ENCODE peak calls at places on chromosomes 3 and 15, in nine cellular contexts. P is NCI-H69; C is NCI-H1436; I is non-pigmented ciliary epithelial cell; S is GM03348; D is stimulated activated naive B cell treated with anti-CD40 and anti-IgM and Interleukin-4, amounts not matched to agents 10 μg/mL and 1 μg/mL and 100 μg/mL, for 72 hours; V is stimulated activated CD4-positive, alpha-beta T cell treated with anti-CD3 and anti-CD28 coated beads, Interleukin-4, amount 100 ng/mL, for 48 hours; A is NCI-H1092; T is activated CD4-positive, alpha-beta T cell treated with anti-CD3 and anti-CD28 coated beads, Interleukin-2, amount 50 U/mL, for 1 hour. Y is an unnamed sample.

GRCh38 chr3:146953523-146954125 is 348.5 kb upstream of the PLSCR5 start:
- DNase-seq in T (no peak), D (no peak), S (peak; percentile 6), C (no peak), I (no peak), P (no peak), V (no peak), A (no peak), Y (no peak)

GRCh38 chr3:105473521-105474223 is 107.0 kb downstream of the ALCAM start:
- DNase-seq in D (no peak), C (no peak), A (no peak), I (peak; percentile 94), V (no peak), T (no peak), P (peak; percentile 85), S (peak; percentile 70), Y (peak; percentile 29)

GRCh38 chr3:13411186-13411860 is 8.8 kb downstream of the NUP210 start:
- DNase-seq in C (no peak), P (peak; percentile 1), V (no peak), T (no peak), S (no peak), I (no peak), A (no peak), D (no peak), Y (peak; percentile 68)

GRCh38 chr3:138426211-138426610 is 8.2 kb upstream of the ESYT3 start:
- DNase-seq in S (no peak), A (no peak), V (no peak), C (no peak), P (no peak), I (no peak), T (no peak), D (no peak), Y (peak; percentile 41)

GRCh38 chr15:60695713-60696522 is 217.0 kb upstream of the ICE2 start:
- DNase-seq in I (no peak), C (no peak), P (no peak), V (peak; percentile 69), A (no peak), S (no peak), T (peak; percentile 54), D (peak; percentile 2), Y (no peak)

GRCh38 chr15:88649286-88649733 is 10.5 kb downstream of the ISG20 start:
- DNase-seq in D (peak; percentile 82), S (peak; percentile 52), V (peak; percentile 65), T (peak; percentile 60), I (peak; percentile 47), A (no peak), C (no peak), P (peak; percentile 39), Y (peak; percentile 16)

GRCh38 chr15:75648156-75649000 is 666 bp downstream of the SNX33 start:
- DNase-seq in V (no peak), A (no peak), D (no peak), C (no peak), I (no peak), P (peak; percentile 28), T (no peak), S (peak; percentile 66), Y (peak; percentile 60)

GRCh38 chr3:13876451-13876850 is 3.4 kb downstream of the WNT7A start:
- DNase-seq in P (no peak), D (no peak), A (no peak), V (no peak), I (no peak), C (no peak), T (no peak), S (no peak), Y (no peak)

GRCh38 chr3:108780235-108780634 is 23.0 kb upstream of the RETNLB start:
- DNase-seq in V (peak; percentile 2), T (peak; percentile 7), S (no peak), I (no peak), A (no peak), C (no peak), D (no peak), P (no peak), Y (no peak)

GRCh38 chr3:110598847-110599490 is 472.6 kb upstream of the NECTIN3 start:
- DNase-seq in D (no peak), A (no peak), I (no peak), C (no peak), S (peak; percentile 31), V (no peak), P (no peak), T (no peak), Y (no peak)

GRCh38 chr3:162770556-162770955 is 1273.9 kb downstream of the OTOL1 start:
- DNase-seq in T (no peak), V (no peak), P (no peak), C (no peak), A (no peak), S (no peak), I (no peak), D (no peak), Y (no peak)

GRCh38 chr3:122786067-122786466 is 7.6 kb downstream of the HSPBAP1 start:
- DNase-seq in S (peak; percentile 75), A (no peak), P (no peak), I (no peak), C (no peak), V (no peak), T (no peak), D (no peak), Y (no peak)

GRCh38 chr3:42013652-42014442 is 51.9 kb upstream of the ULK4 start:
- DNase-seq in T (peak; percentile 12), I (no peak), V (peak; percentile 24), P (peak; percentile 56), C (no peak), S (peak; percentile 33), A (no peak), D (no peak), Y (peak; percentile 33)

GRCh38 chr15:69782809-69783208 is 314.9 kb downstream of the TLE3 start:
- DNase-seq in T (peak; percentile 32), D (no peak), S (no peak), V (no peak), I (no peak), P (peak; percentile 76), C (no peak), A (no peak), Y (peak; percentile 78)

GRCh38 chr3:51283421-51283820 is 101.7 kb upstream of the MANF start:
- DNase-seq in P (no peak), D (no peak), A (no peak), S (no peak), I (no peak), T (no peak), V (no peak), C (no peak), Y (no peak)

GRCh38 chr3:169264711-169265110 is 398.8 kb downstream of the MECOM start:
- DNase-seq in I (no peak), V (no peak), T (no peak), P (peak; percentile 95), A (peak; percentile 84), C (no peak), S (no peak), D (no peak), Y (peak; percentile 46)

GRCh38 chr3:133445111-133445510 is 45.3 kb downstream of the BFSP2 start:
- DNase-seq in A (no peak), I (no peak), T (no peak), D (no peak), C (peak; percentile 54), V (no peak), S (no peak), P (peak; percentile 22), Y (peak; percentile 11)

GRCh38 chr3:153767601-153768558 is 353.3 kb upstream of the ARHGEF26 start:
- DNase-seq in P (no peak), C (no peak), I (no peak), T (no peak), S (no peak), A (no peak), D (no peak), V (no peak), Y (no peak)

GRCh38 chr3:171123913-171124312 is 97.4 kb upstream of the SLC2A2 start:
- DNase-seq in S (no peak), A (no peak), V (no peak), T (no peak), D (no peak), P (no peak), I (no peak), C (no peak), Y (no peak)

GRCh38 chr3:52529376-52530333 is 4.0 kb downstream of the NT5DC2 start:
- DNase-seq in S (peak; percentile 51), A (no peak), C (no peak), T (no peak), D (no peak), V (no peak), P (no peak), I (no peak), Y (no peak)

GRCh38 chr3:12946661-12947316 is 105.4 kb upstream of the RPL32 start:
- DNase-seq in S (no peak), C (no peak), T (no peak), D (no peak), A (no peak), V (no peak), P (no peak), I (no peak), Y (no peak)

GRCh38 chr3:36911990-36912804 is 32.7 kb downstream of the TRANK1 start:
- DNase-seq in D (peak; percentile 54), S (peak; percentile 33), T (no peak), V (no peak), I (peak; percentile 62), P (peak; percentile 2), C (no peak), A (no peak), Y (peak; percentile 70)